ENCODE peak calls at places on chromosomes 16 and 17, in six cellular contexts. X, Q, R, H, T and K are unnamed samples.

GRCh38 chr17:17345294-17345597 is 42.1 kb downstream of the NT5M start:
- DNase-seq in X (no peak), Q (no peak), R (no peak), H (no peak), T (no peak), K (no peak)

GRCh38 chr17:18966831-18967624 is 15.1 kb downstream of the SLC5A10 start:
- DNase-seq in X (no peak), Q (no peak), R (no peak), H (no peak), T (peak; percentile 35), K (no peak)

GRCh38 chr16:67483150-67483549 is at the start of gene AGRP:
- DNase-seq in X (no peak), Q (no peak), R (no peak), H (no peak), T (no peak), K (no peak)

GRCh38 chr17:81552244-81553017 is at the start of gene FAAP100:
- DNase-seq in X (peak; percentile 33), Q (peak; percentile 76), R (peak; percentile 90), H (peak; percentile 89), T (peak; percentile 49), K (peak; percentile 85)

GRCh38 chr16:29950806-29951461 is 10.9 kb upstream of the TMEM219 start:
- DNase-seq in X (no peak), Q (no peak), R (no peak), H (no peak), T (no peak), K (no peak)

GRCh38 chr17:68461589-68461988 is 4.3 kb upstream of the WIPI1 start:
- DNase-seq in X (no peak), Q (no peak), R (no peak), H (no peak), T (peak; percentile 10), K (peak; percentile 40)

GRCh38 chr17:77130521-77130920 is 10.2 kb upstream of the SEC14L1 start:
- DNase-seq in X (no peak), Q (no peak), R (no peak), H (no peak), T (no peak), K (no peak)

GRCh38 chr16:78461496-78461938 is 362.1 kb downstream of the WWOX start:
- DNase-seq in X (no peak), Q (no peak), R (no peak), H (no peak), T (peak; percentile 3), K (no peak)

GRCh38 chr17:1186923-1187771 is 7.4 kb upstream of the ABR start:
- DNase-seq in X (peak; percentile 28), Q (peak; percentile 85), R (peak; percentile 90), H (peak; percentile 86), T (peak; percentile 41), K (peak; percentile 80)

GRCh38 chr17:18925187-18925586 is 26.8 kb upstream of the SLC5A10 start:
- DNase-seq in X (no peak), Q (no peak), R (no peak), H (no peak), T (no peak), K (no peak)

GRCh38 chr17:12402963-12403622 is 262.6 kb upstream of the MYOCD start:
- DNase-seq in X (peak; percentile 80), Q (no peak), R (peak; percentile 37), H (peak; percentile 85), T (no peak), K (no peak)

GRCh38 chr17:7559307-7560171 is 989 bp downstream of the TNFSF13 start:
- DNase-seq in X (no peak), Q (no peak), R (no peak), H (no peak), T (no peak), K (no peak)

GRCh38 chr16:77782694-77783093 is 5.7 kb upstream of the VAT1L start:
- DNase-seq in X (no peak), Q (no peak), R (peak; percentile 30), H (no peak), T (no peak), K (no peak)